ENCODE peak calls at places on chromosomes 13 and 19, in five cellular contexts. One of them, this sample, is unnamed.
A peak's percentile ranks its signal among the peaks of the same experiment; 100 is the strongest.

GRCh38 chr13:43072394-43072793 is 49.0 kb downstream of the DNAJC15 start:
- DNase-seq in lower lobe of right lung: peak; percentile 72
- DNase-seq in adrenal gland: peak; percentile 67
- DNase-seq in AG04450: no peak
- DNase-seq in Caco-2: no peak
- DNase-seq in this sample: peak; percentile 69

GRCh38 chr19:53467503-53468262 is at the start of gene ZNF813:
- DNase-seq in lower lobe of right lung: peak; percentile 97
- DNase-seq in adrenal gland: peak; percentile 97
- DNase-seq in AG04450: peak; percentile 50
- DNase-seq in Caco-2: peak; percentile 95
- DNase-seq in this sample: peak; percentile 97

GRCh38 chr13:111876506-111876905 is 190.4 kb upstream of the SOX1 start:
- DNase-seq in lower lobe of right lung: no peak
- DNase-seq in adrenal gland: no peak
- DNase-seq in AG04450: no peak
- DNase-seq in Caco-2: peak; percentile 8
- DNase-seq in this sample: no peak

GRCh38 chr19:10339380-10339960 is at the start of gene ICAM3:
- DNase-seq in lower lobe of right lung: peak; percentile 77
- DNase-seq in adrenal gland: no peak
- DNase-seq in AG04450: no peak
- DNase-seq in Caco-2: no peak
- DNase-seq in this sample: no peak

GRCh38 chr13:64339373-64340063 is 2890.6 kb downstream of the PCDH9 start:
- DNase-seq in lower lobe of right lung: no peak
- DNase-seq in adrenal gland: no peak
- DNase-seq in AG04450: no peak
- DNase-seq in Caco-2: no peak
- DNase-seq in this sample: no peak

GRCh38 chr13:30256713-30257432 is 50.5 kb downstream of the KATNAL1 start:
- DNase-seq in lower lobe of right lung: no peak
- DNase-seq in adrenal gland: no peak
- DNase-seq in AG04450: no peak
- DNase-seq in Caco-2: no peak
- DNase-seq in this sample: no peak

GRCh38 chr19:33465834-33466233 is 55.8 kb downstream of the PEPD start:
- DNase-seq in lower lobe of right lung: no peak
- DNase-seq in adrenal gland: no peak
- DNase-seq in AG04450: no peak
- DNase-seq in Caco-2: no peak
- DNase-seq in this sample: no peak

GRCh38 chr13:98508280-98509074 is 68.4 kb downstream of the STK24 start:
- DNase-seq in lower lobe of right lung: no peak
- DNase-seq in adrenal gland: no peak
- DNase-seq in AG04450: peak; percentile 30
- DNase-seq in Caco-2: no peak
- DNase-seq in this sample: no peak

GRCh38 chr13:108496364-108497215 is 132.8 kb upstream of the MYO16 start:
- DNase-seq in lower lobe of right lung: no peak
- DNase-seq in adrenal gland: no peak
- DNase-seq in AG04450: no peak
- DNase-seq in Caco-2: no peak
- DNase-seq in this sample: no peak

GRCh38 chr13:36925603-36926002 is 5.6 kb upstream of the SMAD9 start:
- DNase-seq in lower lobe of right lung: no peak
- DNase-seq in adrenal gland: no peak
- DNase-seq in AG04450: no peak
- DNase-seq in Caco-2: no peak
- DNase-seq in this sample: no peak

GRCh38 chr13:43786766-43787517 is at the start of gene ENOX1:
- DNase-seq in lower lobe of right lung: peak; percentile 46
- DNase-seq in adrenal gland: peak; percentile 32
- DNase-seq in AG04450: peak; percentile 49
- DNase-seq in Caco-2: peak; percentile 84
- DNase-seq in this sample: peak; percentile 70

GRCh38 chr19:38878575-38879399 is 712 bp upstream of the RINL start:
- DNase-seq in lower lobe of right lung: no peak
- DNase-seq in adrenal gland: no peak
- DNase-seq in AG04450: no peak
- DNase-seq in Caco-2: no peak
- DNase-seq in this sample: no peak

GRCh38 chr19:18866800-18867123 is 29.2 kb downstream of the CERS1 start:
- DNase-seq in lower lobe of right lung: no peak
- DNase-seq in adrenal gland: no peak
- DNase-seq in AG04450: no peak
- DNase-seq in Caco-2: no peak
- DNase-seq in this sample: no peak
- TF ChIP-seq CTCF in lower lobe of right lung: peak; percentile 10
- TF ChIP-seq CTCF in adrenal gland: no peak
- TF ChIP-seq CTCF in AG04450: no peak
- TF ChIP-seq CTCF in Caco-2: no peak
- TF ChIP-seq CTCF in this sample: no peak

DNA sequence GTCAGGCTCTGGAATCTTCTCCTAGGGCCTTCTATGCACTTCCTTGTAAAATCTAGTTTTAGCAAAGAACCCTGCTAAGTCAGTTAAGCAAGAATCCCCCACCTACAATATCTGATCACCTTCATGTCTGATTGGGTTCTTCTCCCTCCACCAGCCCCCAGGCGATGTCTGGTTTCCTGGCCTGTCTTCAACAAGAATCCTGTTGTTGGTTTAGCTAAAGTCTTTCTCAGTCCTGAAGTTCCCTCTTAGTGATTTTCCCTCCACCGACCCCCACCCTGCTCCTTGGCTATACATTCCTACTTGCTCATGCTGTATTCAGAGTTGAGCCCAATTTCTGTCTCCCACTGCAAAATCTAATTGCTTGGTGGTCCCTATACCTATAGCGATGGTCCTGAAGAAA is 35.2 kb upstream of the SLC46A3 start:
- DNase-seq in lower lobe of right lung: no peak
- DNase-seq in adrenal gland: no peak
- DNase-seq in AG04450: no peak
- DNase-seq in Caco-2: no peak
- DNase-seq in this sample: no peak
- TF ChIP-seq CTCF in lower lobe of right lung: no peak
- TF ChIP-seq CTCF in adrenal gland: no peak
- TF ChIP-seq CTCF in AG04450: no peak
- TF ChIP-seq CTCF in Caco-2: no peak
- TF ChIP-seq CTCF in this sample: no peak

DNA sequence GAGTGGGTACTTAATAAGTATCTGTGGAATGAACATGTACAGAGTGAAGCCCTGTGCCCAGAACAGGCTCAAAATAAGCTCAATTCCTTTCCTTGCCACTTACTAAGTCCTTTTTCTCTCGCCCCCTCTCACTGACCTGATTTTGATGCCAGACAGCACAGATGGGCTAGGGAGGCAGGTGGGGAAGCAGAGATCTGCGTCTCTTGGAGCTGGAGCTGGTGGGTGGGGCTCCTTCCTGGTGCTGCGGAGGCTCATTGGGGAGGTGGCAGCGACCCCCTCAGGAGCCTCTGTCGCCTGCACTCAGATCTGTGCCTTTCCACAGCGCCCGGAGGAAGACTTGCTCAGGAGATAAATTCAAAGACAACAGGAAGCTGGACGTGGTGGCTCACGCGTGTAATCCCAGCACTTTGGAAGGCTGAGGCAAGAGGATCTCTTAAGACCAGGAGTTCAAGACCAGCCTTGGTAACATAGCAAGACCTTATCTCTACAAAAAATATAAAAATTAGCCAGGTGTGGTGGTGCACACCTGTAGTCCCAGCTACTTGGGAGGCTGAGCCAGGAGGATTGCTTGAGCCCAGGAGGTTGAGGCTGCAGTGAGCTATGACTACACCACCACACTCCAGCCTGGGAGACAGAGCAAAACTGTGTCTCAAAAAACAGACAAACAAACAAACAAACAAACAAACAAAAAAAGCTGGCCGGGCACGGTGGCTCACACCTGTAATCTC is 14.6 kb downstream of the AKT2 start:
- DNase-seq in lower lobe of right lung: no peak
- DNase-seq in adrenal gland: no peak
- DNase-seq in AG04450: no peak
- DNase-seq in Caco-2: no peak
- DNase-seq in this sample: no peak
- TF ChIP-seq CTCF in lower lobe of right lung: no peak
- TF ChIP-seq CTCF in adrenal gland: no peak
- TF ChIP-seq CTCF in AG04450: no peak
- TF ChIP-seq CTCF in Caco-2: no peak
- TF ChIP-seq CTCF in this sample: no peak

DNA sequence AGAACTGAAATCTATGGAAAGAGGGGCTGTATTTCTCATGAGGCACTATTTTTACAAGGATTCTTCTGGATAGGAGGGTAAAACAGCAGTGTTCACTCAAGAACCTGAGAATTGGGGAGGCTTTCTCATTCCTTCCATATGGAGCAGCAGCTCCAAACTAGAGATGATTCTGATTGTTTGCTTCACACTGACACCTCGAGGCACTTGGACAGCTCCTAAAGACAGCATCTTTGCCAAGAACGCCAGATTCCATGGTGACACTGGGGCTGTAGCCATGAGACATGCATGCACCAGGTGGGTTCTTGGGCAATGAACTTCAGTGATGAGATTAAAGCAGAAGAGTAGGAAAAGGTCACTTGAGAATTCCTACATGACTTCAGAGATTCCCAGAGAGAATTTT is 361.5 kb upstream of the HTR2A start:
- DNase-seq in lower lobe of right lung: no peak
- DNase-seq in adrenal gland: no peak
- DNase-seq in AG04450: no peak
- DNase-seq in Caco-2: no peak
- DNase-seq in this sample: no peak
- TF ChIP-seq CTCF in lower lobe of right lung: no peak
- TF ChIP-seq CTCF in adrenal gland: no peak
- TF ChIP-seq CTCF in AG04450: no peak
- TF ChIP-seq CTCF in Caco-2: no peak
- TF ChIP-seq CTCF in this sample: no peak

GRCh38 chr19:18051887-18052286 is 34.8 kb downstream of the IL12RB1 start:
- DNase-seq in lower lobe of right lung: no peak
- DNase-seq in adrenal gland: no peak
- DNase-seq in AG04450: no peak
- DNase-seq in Caco-2: no peak
- DNase-seq in this sample: peak; percentile 90
- TF ChIP-seq CTCF in lower lobe of right lung: no peak
- TF ChIP-seq CTCF in adrenal gland: no peak
- TF ChIP-seq CTCF in AG04450: no peak
- TF ChIP-seq CTCF in Caco-2: no peak
- TF ChIP-seq CTCF in this sample: no peak

GRCh38 chr19:18340237-18340989 is at the start of gene PGPEP1:
- DNase-seq in lower lobe of right lung: peak; percentile 85
- DNase-seq in adrenal gland: peak; percentile 69
- DNase-seq in AG04450: no peak
- DNase-seq in Caco-2: peak; percentile 57
- DNase-seq in this sample: peak; percentile 83

GRCh38 chr19:18342090-18342632 is 1.8 kb downstream of the PGPEP1 start:
- DNase-seq in lower lobe of right lung: no peak
- DNase-seq in adrenal gland: no peak
- DNase-seq in AG04450: no peak
- DNase-seq in Caco-2: no peak
- DNase-seq in this sample: no peak

GRCh38 chr19:18338471-18339001 is 1.9 kb upstream of the PGPEP1 start:
- DNase-seq in lower lobe of right lung: no peak
- DNase-seq in adrenal gland: peak; percentile 71
- DNase-seq in AG04450: no peak
- DNase-seq in Caco-2: no peak
- DNase-seq in this sample: no peak

GRCh38 chr19:18339703-18340102 is 695 bp upstream of the PGPEP1 start:
- DNase-seq in lower lobe of right lung: no peak
- DNase-seq in adrenal gland: no peak
- DNase-seq in AG04450: no peak
- DNase-seq in Caco-2: peak; percentile 53
- DNase-seq in this sample: no peak

GRCh38 chr19:18340990-18341868 is 831 bp downstream of the PGPEP1 start:
- DNase-seq in lower lobe of right lung: peak; percentile 73
- DNase-seq in adrenal gland: peak; percentile 86
- DNase-seq in AG04450: no peak
- DNase-seq in Caco-2: peak; percentile 64
- DNase-seq in this sample: peak; percentile 82
- TF ChIP-seq CTCF in lower lobe of right lung: no peak
- TF ChIP-seq CTCF in adrenal gland: peak; percentile 17
- TF ChIP-seq CTCF in AG04450: peak; percentile 13
- TF ChIP-seq CTCF in Caco-2: no peak
- TF ChIP-seq CTCF in this sample: no peak

GRCh38 chr19:50465986-50466771 is 10.1 kb upstream of the EMC10 start:
- DNase-seq in lower lobe of right lung: peak; percentile 79
- DNase-seq in adrenal gland: no peak
- DNase-seq in AG04450: no peak
- DNase-seq in Caco-2: no peak
- DNase-seq in this sample: no peak
- TF ChIP-seq CTCF in lower lobe of right lung: no peak
- TF ChIP-seq CTCF in adrenal gland: no peak
- TF ChIP-seq CTCF in AG04450: peak; percentile 29
- TF ChIP-seq CTCF in Caco-2: peak; percentile 54
- TF ChIP-seq CTCF in this sample: no peak

GRCh38 chr19:51513968-51514367 is 12.4 kb upstream of the SIGLEC12 start:
- DNase-seq in lower lobe of right lung: no peak
- DNase-seq in adrenal gland: no peak
- DNase-seq in AG04450: no peak
- DNase-seq in Caco-2: no peak
- DNase-seq in this sample: no peak

GRCh38 chr19:51514866-51515481 is 13.4 kb upstream of the SIGLEC12 start:
- DNase-seq in lower lobe of right lung: no peak
- DNase-seq in adrenal gland: no peak
- DNase-seq in AG04450: peak; percentile 7
- DNase-seq in Caco-2: no peak
- DNase-seq in this sample: no peak

GRCh38 chr19:51508059-51508733 is 6.6 kb upstream of the SIGLEC12 start:
- DNase-seq in lower lobe of right lung: no peak
- DNase-seq in adrenal gland: no peak
- DNase-seq in AG04450: no peak
- DNase-seq in Caco-2: no peak
- DNase-seq in this sample: no peak

GRCh38 chr19:51509823-51510660 is 8.4 kb upstream of the SIGLEC12 start:
- DNase-seq in lower lobe of right lung: no peak
- DNase-seq in adrenal gland: no peak
- DNase-seq in AG04450: no peak
- DNase-seq in Caco-2: no peak
- DNase-seq in this sample: no peak

DNA sequence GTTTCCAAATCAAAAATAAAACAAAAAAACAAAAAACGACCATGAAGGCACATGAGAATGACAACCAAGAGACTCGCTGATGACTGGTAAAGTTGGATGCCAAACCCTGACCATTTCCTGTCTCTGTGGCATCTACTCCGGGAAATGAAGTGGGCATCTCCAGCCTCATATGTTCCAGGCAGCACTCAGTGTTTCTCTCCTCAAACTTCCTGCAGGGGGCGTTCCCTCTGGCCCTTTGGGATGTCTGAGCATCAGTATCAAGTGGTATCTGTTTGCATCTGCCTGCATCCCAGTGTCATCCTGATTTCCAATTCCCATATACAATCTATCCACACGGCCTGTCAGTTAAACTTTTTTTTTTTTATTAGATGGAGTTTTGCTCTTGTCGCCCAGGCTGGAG is 9.8 kb upstream of the SIGLEC12 start:
- DNase-seq in lower lobe of right lung: no peak
- DNase-seq in adrenal gland: no peak
- DNase-seq in AG04450: no peak
- DNase-seq in Caco-2: no peak
- DNase-seq in this sample: no peak
- TF ChIP-seq CTCF in lower lobe of right lung: no peak
- TF ChIP-seq CTCF in adrenal gland: no peak
- TF ChIP-seq CTCF in AG04450: peak; percentile 27
- TF ChIP-seq CTCF in Caco-2: no peak
- TF ChIP-seq CTCF in this sample: no peak